ENCODE peak calls at places on chromosomes 13 and 19, in six cellular contexts. Z is posterior cingulate gyrus, H is fibroblast of pulmonary artery, D is WERI-Rb-1, P is dorsolateral prefrontal cortex, T is tibial artery. U is an unnamed sample.

GRCh38 chr13:87919956-87920355 is 248.8 kb downstream of the SLITRK5 start:
- DNase-seq in Z (no peak), H (no peak), D (no peak), P (no peak), T (no peak), U (no peak)

GRCh38 chr13:40585911-40586471 is 80.5 kb downstream of the FOXO1 start:
- DNase-seq in Z (no peak), H (peak), D (no peak), P (no peak), T (no peak), U (no peak)

GRCh38 chr13:36718146-36718545 is 44.3 kb downstream of the SERTM1 start:
- DNase-seq in Z (no peak), H (peak), D (no peak), P (no peak), T (no peak), U (no peak)

GRCh38 chr19:6685482-6685881 is 15.5 kb upstream of the TNFSF14 start:
- DNase-seq in Z (no peak), H (no peak), D (no peak), P (no peak), T (no peak), U (no peak)

GRCh38 chr19:29491491-29491890 is 34.3 kb upstream of the VSTM2B start:
- DNase-seq in Z (no peak), H (no peak), D (no peak), P (peak), T (peak), U (no peak)

GRCh38 chr19:44499559-44499958 is 763 bp downstream of the ZNF180 start:
- DNase-seq in Z (no peak), H (no peak), D (peak), P (no peak), T (no peak), U (no peak)

GRCh38 chr13:77514336-77514726 is 21.2 kb upstream of the SCEL start:
- DNase-seq in Z (no peak), H (no peak), D (no peak), P (no peak), T (no peak), U (no peak)

GRCh38 chr13:110012102-110012739 is 225.8 kb upstream of the IRS2 start:
- DNase-seq in Z (no peak), H (peak), D (no peak), P (no peak), T (no peak), U (peak)

GRCh38 chr19:13742756-13743155 is 21.6 kb upstream of the MRI1 start:
- DNase-seq in Z (no peak), H (no peak), D (no peak), P (no peak), T (no peak), U (no peak)

GRCh38 chr19:33416307-33417215 is 43.1 kb downstream of the CEBPG start:
- DNase-seq in Z (no peak), H (peak), D (peak), P (peak), T (no peak), U (peak)

GRCh38 chr13:36919833-36920611 is at the start of gene SMAD9:
- DNase-seq in Z (peak), H (peak), D (peak), P (peak), T (peak), U (peak)

GRCh38 chr13:50127726-50128291 is 112.6 kb downstream of the KCNRG start:
- DNase-seq in Z (no peak), H (no peak), D (no peak), P (no peak), T (no peak), U (no peak)

GRCh38 chr19:50313812-50314536 is 15.2 kb downstream of the KCNC3 start:
- DNase-seq in Z (no peak), H (no peak), D (no peak), P (no peak), T (no peak), U (no peak)

GRCh38 chr13:25783480-25784081 is 268.2 kb downstream of the SHISA2 start:
- DNase-seq in Z (no peak), H (no peak), D (no peak), P (no peak), T (no peak), U (no peak)

GRCh38 chr13:75486146-75486545 is 4.2 kb upstream of the TBC1D4 start:
- DNase-seq in Z (no peak), H (no peak), D (no peak), P (no peak), T (no peak), U (no peak)

GRCh38 chr13:98370806-98371553 is 193.9 kb upstream of the RNF113B start:
- DNase-seq in Z (no peak), H (peak), D (no peak), P (no peak), T (no peak), U (peak)

GRCh38 chr19:18278521-18279265 is 2.7 kb downstream of the JUND start:
- DNase-seq in Z (no peak), H (peak), D (peak), P (no peak), T (no peak), U (peak)

GRCh38 chr19:55491546-55492360 is 3.5 kb downstream of the SSC5D start:
- DNase-seq in Z (no peak), H (no peak), D (no peak), P (no peak), T (no peak), U (no peak)

GRCh38 chr13:109770436-109770835 is 15.9 kb downstream of the IRS2 start:
- DNase-seq in Z (no peak), H (no peak), D (no peak), P (no peak), T (no peak), U (no peak)

GRCh38 chr19:32464279-32464678 is 58.7 kb downstream of the DPY19L3 start:
- DNase-seq in Z (no peak), H (peak), D (no peak), P (no peak), T (no peak), U (no peak)

GRCh38 chr13:84126671-84127171 is 244.4 kb upstream of the SLITRK1 start:
- DNase-seq in Z (no peak), H (no peak), D (no peak), P (no peak), T (no peak), U (peak)

GRCh38 chr19:32168111-32168510 is 177.3 kb upstream of the ZNF507 start:
- DNase-seq in Z (no peak), H (no peak), D (no peak), P (no peak), T (no peak), U (no peak)

GRCh38 chr13:47437411-47437810 is 540.6 kb upstream of the HTR2A start:
- DNase-seq in Z (no peak), H (peak), D (no peak), P (no peak), T (no peak), U (no peak)

GRCh38 chr13:30408319-30409101 is 13.8 kb upstream of the UBE2L5 start:
- DNase-seq in Z (peak), H (peak), D (no peak), P (peak), T (peak), U (peak)

GRCh38 chr13:28047784-28048388 is 52.5 kb downstream of the FLT3 start:
- DNase-seq in Z (no peak), H (no peak), D (no peak), P (no peak), T (no peak), U (peak)

GRCh38 chr19:12750851-12751250 is 740 bp upstream of the BEST2 start:
- DNase-seq in Z (no peak), H (no peak), D (no peak), P (no peak), T (no peak), U (no peak)

GRCh38 chr19:33639034-33639681 is 17.4 kb downstream of the CHST8 start:
- DNase-seq in Z (no peak), H (no peak), D (no peak), P (no peak), T (peak), U (no peak)

GRCh38 chr13:66069570-66069969 is 1160.6 kb downstream of the PCDH9 start:
- DNase-seq in Z (no peak), H (no peak), D (no peak), P (no peak), T (no peak), U (peak)

GRCh38 chr13:99985886-99986527 is 4.4 kb downstream of the ZIC2 start:
- DNase-seq in Z (no peak), H (no peak), D (peak), P (no peak), T (no peak), U (no peak)

GRCh38 chr19:8304841-8305621 is 3.1 kb downstream of the CD320 start:
- DNase-seq in Z (no peak), H (no peak), D (peak), P (peak), T (peak), U (no peak)

GRCh38 chr19:40366697-40367561 is 18.4 kb downstream of the PLD3 start:
- DNase-seq in Z (peak), H (peak), D (peak), P (peak), T (no peak), U (peak)

GRCh38 chr13:48908381-48909087 is 67.2 kb upstream of the FNDC3A start:
- DNase-seq in Z (no peak), H (peak), D (no peak), P (no peak), T (no peak), U (no peak)

GRCh38 chr19:44645407-44646048 is 1.8 kb downstream of the PVR start:
- DNase-seq in Z (no peak), H (no peak), D (no peak), P (no peak), T (no peak), U (no peak)

GRCh38 chr13:84137292-84137691 is 255.0 kb upstream of the SLITRK1 start:
- DNase-seq in Z (no peak), H (no peak), D (no peak), P (no peak), T (no peak), U (peak)

GRCh38 chr19:46786236-46787039 is 2.0 kb downstream of the SLC1A5 start:
- DNase-seq in Z (no peak), H (peak), D (peak), P (no peak), T (peak), U (peak)

GRCh38 chr19:29878973-29879654 is 62.9 kb upstream of the URI1 start:
- DNase-seq in Z (no peak), H (peak), D (no peak), P (peak), T (peak), U (peak)

GRCh38 chr19:18777156-18777724 is 13.9 kb downstream of the COMP start:
- DNase-seq in Z (no peak), H (no peak), D (no peak), P (no peak), T (no peak), U (no peak)

GRCh38 chr13:95296326-95296939 is 4.8 kb downstream of the ABCC4 start:
- DNase-seq in Z (no peak), H (peak), D (peak), P (no peak), T (no peak), U (no peak)

GRCh38 chr13:99028890-99029289 is 51.0 kb upstream of the DOCK9 start:
- DNase-seq in Z (no peak), H (no peak), D (peak), P (no peak), T (no peak), U (no peak)